ENCODE peak calls at places on chromosomes 1 and 21, in nine cellular contexts. B is uterus, A is lower leg skin, D is WTC11, Q is tibial nerve, P is fibroblast of mammary gland, O is astrocyte of the spinal cord, H is heart left ventricle, S is neural crest cell. I is an unnamed sample.

GRCh38 chr1:70864302-70864701 is 183.3 kb downstream of the PTGER3 start:
- DNase-seq in B (no peak), P (peak; percentile 54), A (no peak), H (no peak), D (no peak), O (no peak), S (no peak), Q (no peak), I (no peak)

GRCh38 chr1:8495928-8496401 is 178.1 kb downstream of the SLC45A1 start:
- DNase-seq in Q (no peak), P (peak; percentile 33), D (no peak), B (no peak), H (no peak), A (no peak), O (no peak), S (no peak), I (peak; percentile 63)

GRCh38 chr1:215605011-215605621 is 38.0 kb downstream of the KCTD3 start:
- DNase-seq in D (no peak), P (no peak), H (no peak), S (no peak), O (no peak), B (no peak), Q (no peak), A (no peak), I (no peak)

GRCh38 chr21:26079376-26079775 is 91.2 kb downstream of the APP start:
- DNase-seq in A (no peak), O (peak; percentile 58), D (no peak), B (no peak), P (no peak), H (no peak), Q (no peak), S (no peak), I (no peak)

GRCh38 chr1:35371506-35371905 is 103.0 kb downstream of the ZMYM4 start:
- DNase-seq in D (no peak), P (no peak), B (no peak), H (no peak), A (no peak), O (no peak), Q (no peak), S (no peak), I (no peak)

GRCh38 chr1:205444300-205444930 is 11.4 kb downstream of the BLACAT1 start:
- DNase-seq in P (no peak), D (no peak), A (no peak), H (no peak), S (no peak), B (no peak), O (no peak), Q (no peak), I (no peak)

GRCh38 chr21:15781986-15782385 is 52.2 kb downstream of the USP25 start:
- DNase-seq in D (no peak), P (no peak), H (no peak), A (peak; percentile 70), O (no peak), S (no peak), Q (no peak), B (no peak), I (no peak)

GRCh38 chr1:66542811-66543767 is 9.1 kb downstream of the SGIP1 start:
- DNase-seq in H (peak; percentile 84), P (peak; percentile 82), O (peak; percentile 79), Q (peak; percentile 31), S (no peak), B (peak; percentile 16), D (no peak), A (peak; percentile 91), I (no peak)

GRCh38 chr1:240794061-240794843 is 182.3 kb upstream of the GREM2 start:
- DNase-seq in Q (no peak), D (no peak), P (no peak), A (no peak), S (no peak), O (no peak), H (no peak), B (no peak), I (no peak)

GRCh38 chr1:20962576-20963258 is 175.6 kb upstream of the HP1BP3 start:
- DNase-seq in H (no peak), B (no peak), S (no peak), O (no peak), D (no peak), Q (no peak), P (peak; percentile 54), A (no peak), I (no peak)

GRCh38 chr1:3357526-3358297 is 96.8 kb upstream of the ARHGEF16 start:
- DNase-seq in H (no peak), D (no peak), S (no peak), Q (no peak), P (no peak), O (no peak), B (no peak), A (no peak), I (no peak)

DNA sequence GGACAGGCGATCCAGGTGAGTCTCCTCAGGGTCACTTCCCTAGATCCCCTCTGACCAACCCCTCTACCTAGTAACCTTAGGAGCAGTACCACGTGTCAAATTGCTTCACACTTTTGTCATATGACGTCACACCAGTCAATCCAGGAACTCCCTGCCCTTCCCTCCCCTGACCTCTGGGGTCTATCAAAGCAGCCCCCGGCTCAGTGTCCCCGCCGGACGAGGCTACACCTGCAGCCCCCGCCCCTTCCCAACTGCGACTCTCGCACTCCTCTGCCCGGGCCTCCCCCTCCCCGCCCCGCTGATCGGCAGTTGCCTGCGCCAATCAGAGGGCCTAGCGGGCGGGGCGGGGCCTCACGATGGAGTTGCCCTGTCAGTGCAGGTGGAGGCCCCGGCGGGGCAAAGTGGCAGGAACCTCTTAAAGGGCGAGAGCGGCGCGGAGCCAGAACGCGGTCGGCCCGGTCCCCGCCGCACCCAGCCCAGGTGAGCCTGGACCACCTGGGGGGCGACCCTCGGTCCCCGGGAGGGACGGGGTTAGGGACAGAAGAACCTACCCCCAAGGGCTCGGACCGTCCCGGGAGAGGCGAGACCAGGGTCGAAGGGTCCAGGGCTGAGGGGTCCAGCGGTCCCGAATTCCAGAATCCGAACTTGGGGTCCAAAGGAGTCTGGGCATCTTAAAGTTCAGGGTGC is 27.5 kb upstream of the EPB41 start:
- DNase-seq in Q (peak; percentile 43), S (peak; percentile 66), O (peak; percentile 73), B (peak; percentile 74), A (peak; percentile 97), D (peak; percentile 93), P (peak; percentile 37), H (peak; percentile 86), I (peak; percentile 92)
- TF ChIP-seq CTCF in Q (no peak), S (no peak), O (no peak), B (no peak), A (no peak), D (no peak), P (no peak), H (no peak), I (no peak)

DNA sequence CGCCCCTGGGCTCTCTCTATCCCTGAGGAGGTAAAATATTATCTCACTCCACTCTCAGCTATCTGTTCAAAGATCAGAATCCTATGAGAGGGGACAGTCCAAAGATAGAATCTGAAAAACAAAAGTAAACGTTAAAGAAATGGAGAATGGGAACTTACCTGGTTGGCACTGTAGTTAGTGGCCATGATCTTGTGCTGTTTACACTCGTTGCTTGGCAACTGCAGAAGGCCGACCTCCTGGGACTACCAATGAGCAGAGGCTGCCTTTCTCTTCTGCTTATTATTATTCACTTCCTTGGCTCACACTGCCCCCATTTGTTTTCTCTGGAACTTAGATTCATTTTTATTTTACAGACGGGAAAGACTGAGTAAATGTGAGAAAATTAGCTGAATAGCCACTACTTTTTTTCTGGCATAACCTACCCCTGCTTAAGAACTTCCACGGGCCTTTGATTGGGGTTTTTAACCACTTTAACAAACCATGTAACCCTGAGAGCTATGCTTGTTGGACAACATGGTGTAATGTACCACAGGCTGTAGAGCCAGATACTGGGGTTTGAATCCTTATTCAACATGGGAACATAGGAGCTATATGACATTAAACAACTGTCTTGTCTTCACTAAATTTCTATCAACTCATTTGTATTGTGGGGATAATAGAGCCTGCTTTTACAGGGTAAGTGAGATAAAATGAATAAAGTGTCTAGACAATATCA is at the start of gene CFAP126:
- DNase-seq in P (peak; percentile 82), B (no peak), H (peak; percentile 41), A (no peak), O (peak; percentile 78), Q (no peak), S (peak; percentile 19), D (peak; percentile 58), I (peak; percentile 66)
- TF ChIP-seq CTCF in P (peak; percentile 14), B (no peak), H (peak; percentile 42), A (no peak), O (no peak), Q (peak; percentile 16), S (peak; percentile 31), D (no peak), I (peak; percentile 33)

DNA sequence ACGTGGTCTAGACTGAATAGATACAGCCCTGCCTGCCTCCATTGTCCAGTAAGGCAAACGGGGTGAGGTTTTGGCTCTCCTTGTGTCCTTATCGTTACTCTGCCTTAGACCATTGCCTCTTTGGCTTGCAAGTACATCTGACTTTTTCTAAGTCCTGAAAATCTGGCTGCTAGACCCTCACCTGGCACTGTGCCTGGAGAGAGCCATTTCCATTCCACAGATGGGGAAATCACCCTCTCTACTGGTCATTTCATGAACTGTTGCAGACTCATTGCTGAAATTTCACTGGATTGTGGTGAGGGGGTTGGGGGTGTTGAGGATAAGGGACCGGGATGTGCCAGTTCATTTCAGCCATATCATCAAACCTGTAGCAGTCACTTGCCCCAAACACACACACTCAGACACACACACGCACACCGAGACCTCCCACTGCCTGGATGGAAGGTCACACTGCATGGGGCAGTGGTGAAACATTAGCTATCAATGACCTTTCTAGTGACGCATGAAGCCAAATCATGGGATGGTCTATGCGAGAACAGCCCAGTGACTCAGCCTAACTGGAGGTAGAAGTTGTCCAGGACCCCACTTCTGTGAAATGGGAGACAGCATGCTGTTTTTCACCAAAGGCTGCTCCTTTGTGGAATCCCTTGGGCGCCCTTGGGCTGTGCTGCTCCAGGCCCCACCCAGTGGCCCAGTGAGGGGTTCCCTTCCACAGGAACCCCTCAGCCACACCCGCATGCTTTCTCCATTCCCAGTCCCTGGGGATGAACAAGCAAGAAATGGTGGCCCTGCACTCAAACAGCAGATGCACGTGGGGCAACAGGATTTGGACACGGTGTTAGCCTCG is 34.9 kb upstream of the VASH2 start:
- DNase-seq in S (no peak), Q (no peak), H (peak; percentile 48), P (peak; percentile 89), A (no peak), O (peak; percentile 54), D (peak; percentile 36), B (peak; percentile 72), I (no peak)
- TF ChIP-seq CTCF in S (peak; percentile 45), Q (no peak), H (peak; percentile 33), P (peak; percentile 44), A (no peak), O (peak; percentile 52), D (peak; percentile 25), B (no peak), I (no peak)

GRCh38 chr1:232793944-232794343 is 11.3 kb upstream of the MAP10 start:
- DNase-seq in H (no peak), A (no peak), D (no peak), B (no peak), Q (no peak), P (peak; percentile 51), S (no peak), O (peak; percentile 85), I (peak; percentile 16)
- TF ChIP-seq CTCF in H (no peak), A (no peak), D (no peak), B (no peak), Q (no peak), P (peak; percentile 30), S (no peak), O (peak; percentile 26), I (no peak)

GRCh38 chr1:2199042-2199810 is 4.7 kb upstream of the FAAP20 start:
- DNase-seq in P (peak; percentile 88), A (peak; percentile 98), S (peak; percentile 47), O (peak; percentile 89), D (peak; percentile 73), B (peak; percentile 90), Q (peak; percentile 84), H (peak; percentile 94), I (peak; percentile 95)
- TF ChIP-seq CTCF in P (peak; percentile 2), A (no peak), S (no peak), O (peak; percentile 10), D (no peak), B (no peak), Q (no peak), H (peak; percentile 24), I (no peak)

I was measured in activated CD8-positive, alpha-beta T cell treated with anti-CD3 and anti-CD28 coated beads for 36 hours.